ENCODE peak calls at places on chromosomes 12 and 14, in six cellular contexts. M, P, T, W, O and C are unnamed samples.

GRCh38 chr14:68268719-68269118 is 449.1 kb downstream of the RAD51B start:
- DNase-seq in M (no peak), P (no peak), T (no peak), W (no peak), O (no peak), C (no peak)

GRCh38 chr14:54213531-54213930 is 183.3 kb upstream of the CDKN3 start:
- DNase-seq in M (no peak), P (no peak), T (no peak), W (no peak), O (no peak), C (no peak)

GRCh38 chr12:6539276-6540134 is 5.2 kb downstream of the GAPDH start:
- DNase-seq in M (peak), P (no peak), T (no peak), W (peak), O (no peak), C (no peak)

GRCh38 chr12:112906712-112907414 is at the start of gene OAS1:
- DNase-seq in M (peak), P (peak), T (no peak), W (no peak), O (no peak), C (no peak)

GRCh38 chr12:66014818-66015217 is 115.7 kb downstream of the LLPH start:
- DNase-seq in M (no peak), P (no peak), T (no peak), W (no peak), O (no peak), C (no peak)

GRCh38 chr12:131592972-131593371 is 117.9 kb upstream of the SFSWAP start:
- DNase-seq in M (no peak), P (no peak), T (no peak), W (no peak), O (no peak), C (no peak)

GRCh38 chr14:55851961-55852360 is 266.2 kb upstream of the PELI2 start:
- DNase-seq in M (no peak), P (no peak), T (no peak), W (no peak), O (no peak), C (no peak)

GRCh38 chr12:123935956-123936355 is 36.7 kb downstream of the CCDC92 start:
- DNase-seq in M (no peak), P (no peak), T (no peak), W (no peak), O (no peak), C (no peak)

GRCh38 chr14:78752789-78753188 is 582.6 kb downstream of the NRXN3 start:
- DNase-seq in M (no peak), P (no peak), T (no peak), W (no peak), O (no peak), C (no peak)

GRCh38 chr12:111296906-111297463 is 71.9 kb downstream of the PHETA1 start:
- DNase-seq in M (no peak), P (no peak), T (no peak), W (no peak), O (no peak), C (no peak)

GRCh38 chr12:117113231-117113630 is 14.0 kb upstream of the TESC start:
- DNase-seq in M (no peak), P (no peak), T (no peak), W (no peak), O (no peak), C (no peak)

GRCh38 chr12:76266797-76267196 is 81.4 kb downstream of the BBS10 start:
- DNase-seq in M (no peak), P (peak), T (no peak), W (no peak), O (peak), C (no peak)

GRCh38 chr14:72617391-72618011 is 276.4 kb downstream of the DPF3 start:
- DNase-seq in M (no peak), P (no peak), T (no peak), W (peak), O (no peak), C (no peak)

GRCh38 chr14:52051861-52052260 is 17.0 kb downstream of the NID2 start:
- DNase-seq in M (no peak), P (no peak), T (no peak), W (no peak), O (no peak), C (no peak)

GRCh38 chr14:31420013-31420318 is 384 bp downstream of the HEATR5A start:
- DNase-seq in M (peak), P (peak), T (peak), W (peak), O (peak), C (peak)

GRCh38 chr12:49296836-49297694 is 2.1 kb downstream of the PRPH start:
- DNase-seq in M (peak), P (peak), T (peak), W (no peak), O (peak), C (no peak)

GRCh38 chr14:99531221-99532096 is 50.2 kb downstream of the CCNK start:
- DNase-seq in M (no peak), P (no peak), T (no peak), W (no peak), O (no peak), C (no peak)

GRCh38 chr12:39723831-39724230 is 104.2 kb upstream of the ABCD2 start:
- DNase-seq in M (peak), P (no peak), T (peak), W (no peak), O (no peak), C (no peak)

GRCh38 chr12:46983959-46984833 is 95.2 kb upstream of the PCED1B start:
- DNase-seq in M (peak), P (no peak), T (no peak), W (no peak), O (no peak), C (peak)

GRCh38 chr14:29163109-29163508 is 396.5 kb downstream of the FOXG1 start:
- DNase-seq in M (no peak), P (no peak), T (no peak), W (no peak), O (no peak), C (no peak)

GRCh38 chr14:99043258-99043615 is 228.8 kb downstream of the BCL11B start:
- DNase-seq in M (no peak), P (no peak), T (no peak), W (no peak), O (no peak), C (no peak)

GRCh38 chr14:21978184-21978998 is 304.8 kb upstream of the OR4E1 start:
- DNase-seq in M (peak), P (peak), T (no peak), W (no peak), O (no peak), C (peak)

GRCh38 chr12:56487448-56488040 is 417 bp downstream of the GLS2 start:
- DNase-seq in M (peak), P (no peak), T (no peak), W (peak), O (no peak), C (no peak)

GRCh38 chr12:124720019-124720686 is 143.5 kb downstream of the SCARB1 start:
- DNase-seq in M (peak), P (no peak), T (no peak), W (no peak), O (no peak), C (no peak)

GRCh38 chr14:101876539-101876938 is 87.8 kb upstream of the DYNC1H1 start:
- DNase-seq in M (no peak), P (peak), T (peak), W (peak), O (peak), C (peak)

DNA sequence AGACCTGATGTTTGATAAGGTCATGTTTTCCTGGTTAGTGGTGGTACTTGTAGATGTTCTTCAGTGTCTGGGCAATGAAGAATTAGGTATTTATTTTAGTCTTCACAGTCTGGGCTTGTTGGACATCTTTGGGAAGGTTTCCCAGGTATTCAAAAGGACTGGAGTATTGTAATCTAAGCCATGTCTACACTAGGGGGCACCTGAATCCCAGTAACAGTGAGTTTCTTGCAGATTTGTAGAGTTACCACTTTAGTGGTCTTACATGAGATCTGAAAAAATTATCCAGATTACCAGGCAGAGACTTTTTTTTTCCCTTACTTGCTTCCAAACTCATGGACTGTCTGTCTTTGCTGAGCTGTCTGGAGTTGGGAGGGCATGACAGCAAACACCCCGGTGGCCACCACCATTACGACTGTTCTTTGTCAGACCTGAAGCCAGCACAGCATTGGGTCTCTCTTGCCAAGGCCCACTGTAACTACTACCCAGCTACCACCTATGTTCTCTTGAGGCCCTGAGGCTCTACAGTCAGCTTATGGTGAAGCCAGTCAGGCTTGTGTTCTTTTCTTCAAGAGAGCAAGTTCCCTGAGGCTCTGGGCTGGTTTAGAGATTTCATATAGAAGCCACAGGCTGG is 820.7 kb upstream of the FBXO33 start:
- DNase-seq in M (no peak), P (no peak), T (no peak), W (no peak), O (peak), C (no peak)
- TF ChIP-seq CTCF in M (no peak), P (no peak), T (no peak), W (no peak), O (no peak), C (no peak)

GRCh38 chr14:95137164-95137803 is 20.0 kb downstream of the DICER1 start:
- DNase-seq in M (no peak), P (no peak), T (no peak), W (no peak), O (no peak), C (no peak)
- H3K27ac ChIP-seq in M (no peak), P (no peak), T (no peak), W (peak), O (no peak), C (no peak)

GRCh38 chr12:83321971-83322370 is 635.3 kb downstream of the TMTC2 start:
- DNase-seq in M (no peak), P (no peak), T (no peak), W (no peak), O (no peak), C (no peak)
- TF ChIP-seq CTCF in M (no peak), P (no peak), T (no peak), W (no peak), O (no peak), C (no peak)

GRCh38 chr14:58846682-58847465 is 209.1 kb downstream of the DACT1 start:
- DNase-seq in M (no peak), P (no peak), T (no peak), W (no peak), O (no peak), C (no peak)
- H3K27ac ChIP-seq in M (no peak), P (no peak), T (no peak), W (no peak), O (no peak), C (no peak)